ENCODE peak calls at places on chromosomes 6 and 20, in eight cellular contexts. I is stomach; V is cardiac muscle cell; P is upper lobe of right lung; A is CD8-positive, alpha-beta T cell; O is endothelial cell of umbilical vein; D is psoas muscle; U is OCI-LY7. H is an unnamed sample.
A peak's percentile ranks its signal among the peaks of the same experiment; 100 is the strongest.

GRCh38 chr6:144346719-144347446 is 61.7 kb downstream of the UTRN start:
- DNase-seq in I (no peak), V (peak; percentile 72), P (no peak), A (no peak), O (peak; percentile 90), D (no peak), U (no peak), H (no peak)

GRCh38 chr6:4693158-4693557 is 83.0 kb upstream of the CDYL start:
- DNase-seq in I (no peak), V (no peak), P (no peak), A (no peak), O (no peak), D (no peak), U (no peak), H (no peak)

GRCh38 chr6:118660218-118660569 is 8.8 kb upstream of the CEP85L start:
- DNase-seq in I (no peak), V (peak; percentile 28), P (no peak), A (peak; percentile 79), O (peak; percentile 48), D (no peak), U (no peak), H (no peak)

GRCh38 chr6:138824482-138825134 is 28.7 kb downstream of the ECT2L start:
- DNase-seq in I (no peak), V (no peak), P (no peak), A (no peak), O (peak; percentile 34), D (no peak), U (no peak), H (no peak)

GRCh38 chr20:1845701-1846100 is 49.5 kb upstream of the SIRPA start:
- DNase-seq in I (no peak), V (no peak), P (no peak), A (no peak), O (no peak), D (no peak), U (no peak), H (no peak)

GRCh38 chr6:11744753-11745152 is 33.9 kb downstream of the ADTRP start:
- DNase-seq in I (peak; percentile 43), V (peak; percentile 92), P (no peak), A (no peak), O (peak; percentile 45), D (peak; percentile 69), U (no peak), H (no peak)

GRCh38 chr6:156953478-156954146 is 176.4 kb downstream of the ARID1B start:
- DNase-seq in I (no peak), V (peak; percentile 97), P (no peak), A (peak; percentile 51), O (peak; percentile 93), D (no peak), U (peak; percentile 19), H (peak; percentile 97)

GRCh38 chr6:54391577-54391976 is 83.3 kb downstream of the TINAG start:
- DNase-seq in I (no peak), V (no peak), P (no peak), A (no peak), O (no peak), D (no peak), U (no peak), H (peak; percentile 36)

GRCh38 chr20:50292324-50293243 is 102.0 kb downstream of the CEBPB start:
- DNase-seq in I (peak; percentile 91), V (peak; percentile 97), P (peak; percentile 94), A (no peak), O (peak; percentile 80), D (peak; percentile 97), U (no peak), H (no peak)

GRCh38 chr20:50289581-50289980 is 99.0 kb downstream of the CEBPB start:
- DNase-seq in I (no peak), V (no peak), P (no peak), A (no peak), O (no peak), D (no peak), U (no peak), H (no peak)

GRCh38 chr20:50293244-50294139 is 102.9 kb downstream of the CEBPB start:
- DNase-seq in I (no peak), V (no peak), P (no peak), A (no peak), O (no peak), D (peak; percentile 14), U (no peak), H (no peak)

GRCh38 chr20:50290815-50291214 is 100.2 kb downstream of the CEBPB start:
- DNase-seq in I (no peak), V (no peak), P (no peak), A (no peak), O (no peak), D (no peak), U (no peak), H (no peak)

GRCh38 chr20:50291428-50292323 is 101.0 kb downstream of the CEBPB start:
- DNase-seq in I (no peak), V (no peak), P (no peak), A (no peak), O (no peak), D (peak; percentile 55), U (no peak), H (no peak)
- TF ChIP-seq CTCF in I (no peak), V (no peak), P (no peak), A (no peak), O (no peak), D (no peak), U (no peak), H (no peak)

DNA sequence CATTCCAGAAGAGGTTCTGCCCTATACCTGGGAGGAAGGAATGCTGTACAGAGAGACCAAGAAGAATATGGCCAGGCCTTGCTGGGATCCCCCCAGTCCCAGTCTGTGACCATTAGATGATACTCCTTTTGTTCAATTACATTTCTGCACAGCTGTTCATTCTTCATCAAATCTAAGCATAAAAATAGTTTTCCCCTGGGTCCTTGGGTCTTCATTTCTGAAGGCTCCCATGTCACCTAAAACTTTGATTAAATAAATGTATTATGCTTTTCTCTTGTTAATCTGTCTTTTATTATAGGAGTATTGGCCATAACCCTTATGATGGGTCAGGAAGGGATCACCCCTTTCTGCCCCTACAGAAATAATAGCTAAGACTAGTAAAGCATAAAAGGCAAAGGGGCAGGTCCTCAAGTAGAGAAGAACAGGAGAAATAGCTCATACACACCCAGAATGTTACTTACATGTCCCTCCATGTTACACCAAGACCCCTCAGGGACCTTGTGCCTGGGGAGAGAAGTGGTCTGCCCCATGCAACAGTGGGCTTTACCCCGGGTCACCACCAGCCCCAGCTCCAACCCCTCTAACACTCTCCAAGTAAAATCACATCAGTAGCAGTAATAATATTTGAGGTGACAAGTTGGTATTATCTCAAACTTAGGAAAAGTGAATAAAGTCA is 2.1 kb upstream of the LTA start:
- DNase-seq in I (no peak), V (no peak), P (no peak), A (no peak), O (no peak), D (no peak), U (no peak), H (no peak)
- H3K4me1 ChIP-seq in I (no peaks in the 10 kb centered on the region), V (no peaks in the 10 kb centered on the region), P (peaks cover 4% of the 10 kb centered on the region), A (peaks cover 71% of the 10 kb centered on the region), O (no peaks in the 10 kb centered on the region), D (no peaks in the 10 kb centered on the region), U (peaks cover 79% of the 10 kb centered on the region), H (no peaks in the 10 kb centered on the region)

GRCh38 chr6:36347635-36348034 is 10.9 kb upstream of the BNIP5 start:
- DNase-seq in I (no peak), V (peak; percentile 78), P (no peak), A (no peak), O (no peak), D (no peak), U (no peak), H (no peak)

GRCh38 chr6:36343109-36343508 is 6.4 kb upstream of the BNIP5 start:
- DNase-seq in I (no peak), V (no peak), P (peak; percentile 38), A (no peak), O (no peak), D (no peak), U (no peak), H (no peak)

GRCh38 chr6:36349240-36349639 is 12.6 kb upstream of the BNIP5 start:
- DNase-seq in I (no peak), V (no peak), P (no peak), A (peak; percentile 19), O (no peak), D (no peak), U (peak; percentile 30), H (peak; percentile 60)

GRCh38 chr6:36346486-36346885 is 9.8 kb upstream of the BNIP5 start:
- DNase-seq in I (no peak), V (no peak), P (no peak), A (no peak), O (no peak), D (no peak), U (no peak), H (no peak)

DNA sequence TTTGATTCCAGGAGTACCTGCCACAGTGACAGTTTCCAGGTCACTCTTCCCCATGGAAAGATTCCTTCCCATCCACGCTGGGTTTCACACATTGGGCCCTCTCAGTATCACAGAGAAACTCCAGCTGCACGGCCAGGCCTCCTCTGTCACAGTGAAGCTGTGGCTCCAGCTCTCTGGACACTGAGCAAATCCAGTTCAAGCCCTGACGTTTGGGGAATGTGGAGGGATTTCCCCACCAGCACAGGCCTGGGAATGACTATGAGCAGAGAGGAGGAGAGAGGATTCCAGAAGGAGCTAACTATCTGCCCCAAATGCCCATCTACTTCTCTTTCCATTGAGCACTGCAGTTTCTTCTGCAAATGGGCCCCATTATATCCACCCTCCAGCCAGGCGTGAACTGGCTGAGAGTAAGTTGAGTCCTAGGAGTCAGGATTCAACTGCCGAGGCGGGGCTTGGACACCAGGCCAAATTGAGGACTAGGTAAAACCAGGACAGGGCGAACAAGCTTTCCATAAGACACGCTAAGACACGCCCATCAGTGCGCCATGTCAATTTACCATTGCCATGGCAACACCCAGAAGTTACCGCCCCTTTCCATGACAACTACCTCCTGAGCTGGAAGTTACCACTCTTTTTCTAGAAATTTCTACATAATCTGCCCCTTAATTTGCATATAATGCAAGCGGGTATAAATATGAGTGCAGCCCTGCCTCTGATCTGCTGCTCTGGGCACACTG is 9.2 kb upstream of the BNIP5 start:
- DNase-seq in I (no peak), V (peak; percentile 56), P (no peak), A (no peak), O (no peak), D (no peak), U (no peak), H (no peak)
- H3K27ac ChIP-seq in I (no peak overlapping the region), V (peak overlapping the region; percentile 88), P (no peak overlapping the region), A (no peak overlapping the region), O (no peak overlapping the region), D (no peak overlapping the region), U (no peak overlapping the region), H (no peak overlapping the region)

GRCh38 chr20:43392561-43392960 is 65.1 kb upstream of the SRSF6 start:
- DNase-seq in I (no peak), V (no peak), P (no peak), A (no peak), O (no peak), D (no peak), U (no peak), H (no peak)

GRCh38 chr20:43389231-43389630 is 68.5 kb upstream of the SRSF6 start:
- DNase-seq in I (no peak), V (peak; percentile 87), P (peak; percentile 84), A (no peak), O (no peak), D (peak; percentile 43), U (no peak), H (no peak)

GRCh38 chr20:43387737-43388136 is 70.0 kb upstream of the SRSF6 start:
- DNase-seq in I (no peak), V (no peak), P (no peak), A (no peak), O (no peak), D (no peak), U (no peak), H (no peak)

GRCh38 chr20:43388267-43389081 is 69.2 kb upstream of the SRSF6 start:
- DNase-seq in I (no peak), V (peak; percentile 89), P (peak; percentile 80), A (no peak), O (no peak), D (peak; percentile 70), U (no peak), H (no peak)

DNA sequence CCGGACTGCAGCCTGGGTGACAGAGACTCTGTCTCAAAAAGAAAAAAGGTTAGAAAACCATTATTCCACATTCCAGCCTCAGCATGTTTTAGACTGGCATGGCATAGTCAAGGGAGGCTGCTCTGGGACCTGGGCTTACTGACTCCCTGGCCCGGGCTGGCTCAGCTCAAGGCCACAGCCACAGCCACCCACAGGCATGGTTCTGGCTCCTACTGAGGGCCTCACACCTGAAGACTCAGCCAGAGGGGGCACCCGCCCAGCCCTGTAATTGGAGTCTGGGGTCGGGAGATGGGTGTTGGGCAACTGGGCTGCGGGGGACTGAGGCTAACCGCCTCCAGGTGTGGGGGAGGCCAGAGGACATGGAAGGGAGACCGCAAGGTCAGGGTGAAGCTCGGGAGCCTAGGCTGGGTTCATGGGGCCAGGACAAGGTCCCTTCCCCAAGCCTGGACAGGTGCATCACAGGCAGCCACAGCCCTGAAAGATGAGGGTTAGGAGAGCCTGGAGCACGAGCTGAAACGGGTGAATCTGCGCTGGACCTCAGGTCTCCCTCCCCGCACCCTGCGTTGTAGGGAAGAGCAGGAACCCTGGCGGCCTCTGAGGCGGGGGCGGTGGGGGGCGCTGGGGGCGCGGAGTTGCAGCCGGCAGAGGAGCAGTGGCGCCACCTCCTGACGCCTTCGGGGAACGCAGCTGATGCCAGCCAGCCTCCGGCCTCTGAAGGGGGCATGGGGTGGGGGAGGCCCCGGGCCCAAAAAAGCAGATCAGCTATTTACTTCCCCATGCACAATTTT is 67.7 kb upstream of the SRSF6 start:
- DNase-seq in I (no peak), V (no peak), P (peak; percentile 77), A (no peak), O (no peak), D (no peak), U (no peak), H (no peak)
- TF ChIP-seq CTCF in I (no peak), V (peak; percentile 54), P (peak; percentile 60), A (no peak), O (no peak), D (no peak), U (peak; percentile 68), H (peak; percentile 12)

H was measured in foreskin keratinocyte.